ENCODE peak calls at places on chromosome 13, in four cellular contexts. Z is HepG2, L is WTC11, R is K562. Q is an unnamed sample.

GRCh38 chr13:64165826-64166225 is 2750.2 kb upstream of the PCDH20 start:
- DNase-seq in R (no peak), Z (no peak), L (no peak), Q (no peak)

GRCh38 chr13:50991624-50992610 is 82.3 kb downstream of the RNASEH2B start:
- DNase-seq in Z (no peak), R (no peak), L (no peak), Q (peak)

GRCh38 chr13:110637747-110638146 is 22.4 kb downstream of the NAXD start:
- DNase-seq in L (no peak), Z (no peak), R (no peak), Q (no peak)

GRCh38 chr13:33606692-33607091 is 211.3 kb upstream of the RFC3 start:
- DNase-seq in R (no peak), Z (no peak), L (peak), Q (no peak)

GRCh38 chr13:112240076-112240475 is 136.1 kb upstream of the SPACA7 start:
- DNase-seq in L (no peak), Z (no peak), R (no peak), Q (no peak)

GRCh38 chr13:71625694-71626093 is 241.3 kb downstream of the DACH1 start:
- DNase-seq in L (no peak), Z (no peak), R (no peak), Q (no peak)

GRCh38 chr13:103573446-103573845 is 507.2 kb upstream of the SLC10A2 start:
- DNase-seq in Z (no peak), R (no peak), L (no peak), Q (no peak)

GRCh38 chr13:98746968-98747367 is 5.5 kb downstream of the SLC15A1 start:
- DNase-seq in Z (peak), L (no peak), R (no peak), Q (no peak)

GRCh38 chr13:78298657-78299056 is 304.7 kb downstream of the POU4F1 start:
- DNase-seq in R (no peak), L (no peak), Z (no peak), Q (no peak)

GRCh38 chr13:47256618-47257017 is 359.8 kb upstream of the HTR2A start:
- DNase-seq in R (no peak), L (no peak), Z (no peak), Q (no peak)

GRCh38 chr13:29594310-29594709 is 1.2 kb downstream of the SLC7A1 start:
- DNase-seq in R (no peak), L (no peak), Z (peak), Q (peak)

GRCh38 chr13:24745516-24745860 is 18.5 kb upstream of the RNF17 start:
- DNase-seq in R (no peak), Z (no peak), L (peak), Q (no peak)

GRCh38 chr13:43785166-43785680 is 1.5 kb downstream of the ENOX1 start:
- DNase-seq in L (no peak), R (no peak), Z (no peak), Q (no peak)

GRCh38 chr13:86051134-86052103 is 252.2 kb upstream of the SLITRK6 start:
- DNase-seq in R (no peak), Z (no peak), L (no peak), Q (no peak)

GRCh38 chr13:37995052-37995451 is 125.5 kb upstream of the TRPC4 start:
- DNase-seq in R (no peak), Z (no peak), L (no peak), Q (no peak)

GRCh38 chr13:112711528-112712265 is 21.9 kb downstream of the ATP11A start:
- DNase-seq in Z (peak), R (peak), L (peak), Q (no peak)

GRCh38 chr13:107271226-107271625 is 703.3 kb upstream of the ARGLU1 start:
- DNase-seq in R (no peak), L (peak), Z (no peak), Q (no peak)

GRCh38 chr13:114149774-114150740 is 17.6 kb upstream of the RASA3 start:
- DNase-seq in R (no peak), L (no peak), Z (no peak), Q (no peak)

GRCh38 chr13:40121711-40122110 is 466.2 kb downstream of the COG6 start:
- DNase-seq in R (no peak), L (no peak), Z (no peak), Q (no peak)

GRCh38 chr13:45280751-45281634 is 60.0 kb downstream of the TPT1 start:
- DNase-seq in L (peak), Z (peak), R (no peak), Q (no peak)

GRCh38 chr13:44413095-44413494 is 39.5 kb downstream of the SERP2 start:
- DNase-seq in Z (no peak), R (no peak), L (no peak), Q (no peak)

GRCh38 chr13:101416181-101417042 is at the start of gene NALCN:
- DNase-seq in Z (no peak), L (peak), R (no peak), Q (no peak)

GRCh38 chr13:76971215-76971614 is 20.7 kb upstream of the CLN5 start:
- DNase-seq in R (no peak), Z (no peak), L (no peak), Q (no peak)

GRCh38 chr13:26719356-26719945 is 41.1 kb downstream of the GPR12 start:
- DNase-seq in R (peak), L (no peak), Z (no peak), Q (no peak)

GRCh38 chr13:26718146-26718545 is 42.4 kb downstream of the GPR12 start:
- DNase-seq in R (no peak), L (no peak), Z (no peak), Q (no peak)

GRCh38 chr13:26722321-26722720 is 38.3 kb downstream of the GPR12 start:
- DNase-seq in Z (no peak), R (no peak), L (no peak), Q (no peak)

GRCh38 chr13:26718872-26719271 is 41.7 kb downstream of the GPR12 start:
- DNase-seq in R (no peak), Z (no peak), L (no peak), Q (no peak)

GRCh38 chr13:26721251-26721939 is 39.2 kb downstream of the GPR12 start:
- DNase-seq in Z (no peak), L (no peak), R (no peak), Q (no peak)
- TF ChIP-seq ETV6 in Z (no peak), L (no peak), R (no peak), Q (no peak)

GRCh38 chr13:97256343-97256783 is 34.2 kb downstream of the MBNL2 start:
- DNase-seq in Z (peak), L (no peak), R (peak), Q (no peak)
- TF ChIP-seq ETV6 in Z (no peak), L (no peak), R (no peak), Q (no peak)

GRCh38 chr13:81480634-81481033 is 1139.7 kb upstream of the SPRY2 start:
- DNase-seq in L (no peak), Z (no peak), R (no peak), Q (no peak)
- TF ChIP-seq ETV6 in L (no peak), Z (no peak), R (no peak), Q (no peak)

GRCh38 chr13:91304740-91305139 is 42.7 kb upstream of the MIR17HG start:
- DNase-seq in R (no peak), L (no peak), Z (no peak), Q (no peak)

GRCh38 chr13:91305652-91306051 is 41.8 kb upstream of the MIR17HG start:
- DNase-seq in R (no peak), L (no peak), Z (no peak), Q (no peak)

GRCh38 chr13:91311491-91311890 is 36.0 kb upstream of the MIR17HG start:
- DNase-seq in R (no peak), Z (no peak), L (no peak), Q (no peak)

GRCh38 chr13:91307887-91308286 is 39.6 kb upstream of the MIR17HG start:
- DNase-seq in Z (no peak), R (no peak), L (no peak), Q (no peak)

GRCh38 chr13:91308299-91308698 is 39.2 kb upstream of the MIR17HG start:
- DNase-seq in Z (no peak), L (no peak), R (no peak), Q (no peak)
- TF ChIP-seq ETV6 in Z (no peak), L (no peak), R (no peak), Q (no peak)

DNA sequence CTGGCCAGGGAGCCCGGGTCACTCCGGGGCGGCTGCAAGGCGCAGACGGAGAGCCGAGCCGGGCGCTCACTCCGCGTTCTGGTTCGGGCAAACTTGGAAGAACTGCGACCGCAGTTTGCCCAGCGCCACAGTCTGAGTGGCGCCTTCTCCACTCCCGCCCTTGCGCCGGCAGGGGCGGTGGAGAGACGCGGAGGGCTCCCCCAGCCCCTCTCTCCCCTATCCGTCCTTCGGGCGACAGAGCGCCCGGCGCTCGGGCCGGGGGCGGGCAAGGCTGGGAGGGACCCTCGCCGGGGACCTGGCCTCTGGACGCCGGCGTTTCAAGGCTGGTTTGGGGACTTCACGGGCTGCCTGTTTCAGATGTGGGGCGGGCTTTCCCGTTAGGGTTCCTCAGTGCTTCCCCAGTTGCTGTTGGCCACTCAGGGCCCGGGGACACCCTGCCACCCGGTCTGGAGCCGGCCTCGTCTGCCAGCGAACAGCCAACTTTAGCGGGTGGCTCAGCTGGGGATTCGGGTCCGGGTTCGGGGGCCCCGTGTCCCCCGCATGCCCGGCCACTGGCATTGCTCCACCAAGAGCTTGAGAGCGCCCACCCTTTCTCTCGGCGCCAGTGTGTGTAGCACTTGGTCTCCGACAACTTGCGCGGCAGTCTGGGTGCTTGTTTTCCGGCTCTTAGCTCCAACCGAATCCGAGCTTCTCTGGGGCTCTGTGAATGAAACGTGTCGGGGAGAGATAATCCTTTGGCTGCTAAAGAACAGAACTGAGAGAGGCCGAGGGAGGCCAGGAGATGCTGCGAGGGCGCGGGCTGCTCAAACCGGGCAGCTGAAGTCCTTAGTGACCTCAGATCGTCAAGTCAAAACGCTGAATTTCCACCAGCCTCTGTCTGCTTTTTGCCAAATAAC is 1.5 kb downstream of the GPC6 start:
- DNase-seq in L (peak), Z (peak), R (peak), Q (no peak)
- TF ChIP-seq ETV6 in L (peak), Z (no peak), R (no peak), Q (no peak)

GRCh38 chr13:48633695-48634094 is 20.0 kb upstream of the CYSLTR2 start:
- DNase-seq in R (no peak), L (no peak), Z (no peak), Q (no peak)
- TF ChIP-seq ETV6 in R (no peak), L (no peak), Z (no peak), Q (no peak)

DNA sequence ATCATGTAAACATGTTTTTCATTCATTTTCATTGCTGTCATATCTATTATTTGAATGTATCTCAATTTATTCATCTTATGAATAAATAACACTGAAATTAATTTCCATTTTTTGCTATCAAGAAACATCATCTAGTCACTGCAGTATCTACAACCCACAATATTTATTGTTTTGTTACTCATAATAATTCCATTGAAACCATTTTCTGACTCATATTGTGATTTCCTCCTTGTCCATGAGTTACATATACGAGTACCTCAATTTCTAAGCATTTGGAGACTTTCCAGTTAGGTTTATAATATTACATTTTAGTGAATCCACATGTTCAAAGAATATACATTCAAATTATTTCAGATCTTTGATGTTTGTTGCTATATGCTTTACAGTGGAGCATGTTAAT is 1524.0 kb downstream of the SLITRK1 start:
- DNase-seq in Z (no peak), R (no peak), L (no peak), Q (no peak)
- TF ChIP-seq ETV6 in Z (no peak), R (no peak), L (no peak), Q (no peak)

GRCh38 chr13:41597348-41598041 is 140.1 kb downstream of the RGCC start:
- DNase-seq in R (no peak), Z (no peak), L (no peak), Q (no peak)
- TF ChIP-seq ETV6 in R (no peak), Z (no peak), L (no peak), Q (no peak)

Q was measured in GM12878.